ENCODE peak calls at places on chromosome 1, in six cellular contexts. One of them, this sample, is unnamed.

GRCh38 chr1:3315991-3316943 is 138.2 kb upstream of the ARHGEF16 start:
- DNase-seq in NCI-H69: no peak
- DNase-seq in M059J: no peak
- DNase-seq in NCI-H774: no peak
- DNase-seq in cerebellar cortex: no peak
- DNase-seq in stimulated activated CD4-positive, alpha-beta T cell treated with anti-CD3 and anti-CD28 coated beads, Interleukin-4, amount 100 ng/mL, for 24 hours: peak; percentile 7
- DNase-seq in this sample: no peak

GRCh38 chr1:206905295-206906164 is 8.3 kb downstream of the IL24 start:
- DNase-seq in NCI-H69: no peak
- DNase-seq in M059J: peak; percentile 99
- DNase-seq in NCI-H774: no peak
- DNase-seq in cerebellar cortex: no peak
- DNase-seq in stimulated activated CD4-positive, alpha-beta T cell treated with anti-CD3 and anti-CD28 coated beads, Interleukin-4, amount 100 ng/mL, for 24 hours: peak; percentile 66
- DNase-seq in this sample: no peak

GRCh38 chr1:169115891-169116585 is 9.5 kb downstream of the ATP1B1 start:
- DNase-seq in NCI-H69: peak; percentile 14
- DNase-seq in M059J: peak; percentile 52
- DNase-seq in NCI-H774: no peak
- DNase-seq in cerebellar cortex: no peak
- DNase-seq in stimulated activated CD4-positive, alpha-beta T cell treated with anti-CD3 and anti-CD28 coated beads, Interleukin-4, amount 100 ng/mL, for 24 hours: no peak
- DNase-seq in this sample: no peak

GRCh38 chr1:198280080-198280479 is 123.3 kb downstream of the NEK7 start:
- DNase-seq in NCI-H69: peak; percentile 72
- DNase-seq in M059J: no peak
- DNase-seq in NCI-H774: no peak
- DNase-seq in cerebellar cortex: no peak
- DNase-seq in stimulated activated CD4-positive, alpha-beta T cell treated with anti-CD3 and anti-CD28 coated beads, Interleukin-4, amount 100 ng/mL, for 24 hours: no peak
- DNase-seq in this sample: no peak

GRCh38 chr1:7084232-7084894 is 299.1 kb downstream of the CAMTA1 start:
- DNase-seq in NCI-H69: no peak
- DNase-seq in M059J: no peak
- DNase-seq in NCI-H774: no peak
- DNase-seq in cerebellar cortex: no peak
- DNase-seq in stimulated activated CD4-positive, alpha-beta T cell treated with anti-CD3 and anti-CD28 coated beads, Interleukin-4, amount 100 ng/mL, for 24 hours: no peak
- DNase-seq in this sample: no peak

GRCh38 chr1:59502009-59502691 is 205.3 kb downstream of the FGGY start:
- DNase-seq in NCI-H69: peak; percentile 91
- DNase-seq in M059J: peak; percentile 86
- DNase-seq in NCI-H774: no peak
- DNase-seq in cerebellar cortex: peak; percentile 19
- DNase-seq in stimulated activated CD4-positive, alpha-beta T cell treated with anti-CD3 and anti-CD28 coated beads, Interleukin-4, amount 100 ng/mL, for 24 hours: no peak
- DNase-seq in this sample: peak; percentile 63

GRCh38 chr1:34265396-34265795 is 88.7 kb downstream of the C1orf94 start:
- DNase-seq in NCI-H69: no peak
- DNase-seq in M059J: no peak
- DNase-seq in NCI-H774: no peak
- DNase-seq in cerebellar cortex: no peak
- DNase-seq in stimulated activated CD4-positive, alpha-beta T cell treated with anti-CD3 and anti-CD28 coated beads, Interleukin-4, amount 100 ng/mL, for 24 hours: no peak
- DNase-seq in this sample: no peak

GRCh38 chr1:115811140-115811828 is 29.6 kb downstream of the NHLH2 start:
- DNase-seq in NCI-H69: no peak
- DNase-seq in M059J: no peak
- DNase-seq in NCI-H774: no peak
- DNase-seq in cerebellar cortex: peak; percentile 56
- DNase-seq in stimulated activated CD4-positive, alpha-beta T cell treated with anti-CD3 and anti-CD28 coated beads, Interleukin-4, amount 100 ng/mL, for 24 hours: no peak
- DNase-seq in this sample: no peak

GRCh38 chr1:150807674-150808073 is 386 bp downstream of the CTSK start:
- DNase-seq in NCI-H69: no peak
- DNase-seq in M059J: no peak
- DNase-seq in NCI-H774: no peak
- DNase-seq in cerebellar cortex: no peak
- DNase-seq in stimulated activated CD4-positive, alpha-beta T cell treated with anti-CD3 and anti-CD28 coated beads, Interleukin-4, amount 100 ng/mL, for 24 hours: no peak
- DNase-seq in this sample: no peak

GRCh38 chr1:10730985-10731384 is 65.5 kb downstream of the CASZ1 start:
- DNase-seq in NCI-H69: peak; percentile 5
- DNase-seq in M059J: peak; percentile 91
- DNase-seq in NCI-H774: no peak
- DNase-seq in cerebellar cortex: no peak
- DNase-seq in stimulated activated CD4-positive, alpha-beta T cell treated with anti-CD3 and anti-CD28 coated beads, Interleukin-4, amount 100 ng/mL, for 24 hours: no peak
- DNase-seq in this sample: no peak